ENCODE peak calls at places on chromosomes 4 and X, in four cellular contexts. N is HCT116, H is uterus, C is endothelial cell of umbilical vein. K is an unnamed sample.
A peak's percentile ranks its signal among the peaks of the same experiment; 100 is the strongest.

GRCh38 chr4:66032571-66032970 is 362.3 kb upstream of the EPHA5 start:
- DNase-seq in N (no peak), H (no peak), C (no peak), K (no peak)

GRCh38 chr4:183867247-183867646 is 37.9 kb upstream of the STOX2 start:
- DNase-seq in C (no peak), N (no peak), H (no peak), K (no peak)

GRCh38 chrX:45515262-45516215 is 314.9 kb upstream of the DIPK2B start:
- DNase-seq in C (peak; percentile 67), N (peak; percentile 62), H (peak; percentile 73), K (peak; percentile 67)

GRCh38 chr4:106816501-106816900 is 219.6 kb downstream of the DKK2 start:
- DNase-seq in H (no peak), C (no peak), N (no peak), K (no peak)

GRCh38 chr4:162154862-162155540 is 8.8 kb downstream of the FSTL5 start:
- DNase-seq in H (no peak), C (no peak), N (no peak), K (no peak)

GRCh38 chr4:173237722-173238121 is 69.1 kb downstream of the GALNT7 start:
- DNase-seq in C (no peak), H (no peak), N (no peak), K (no peak)

GRCh38 chr4:8556341-8557150 is 23.6 kb upstream of the GPR78 start:
- DNase-seq in N (no peak), H (no peak), C (no peak), K (no peak)

GRCh38 chr4:17958185-17958584 is 63.4 kb downstream of the LCORL start:
- DNase-seq in H (no peak), C (no peak), N (no peak), K (no peak)

GRCh38 chrX:40485427-40485826 is 95.3 kb upstream of the ATP6AP2 start:
- DNase-seq in C (no peak), H (no peak), N (no peak), K (no peak)

GRCh38 chr4:137533855-137534254 is 1.6 kb upstream of the PCDH18 start:
- DNase-seq in C (no peak), H (no peak), N (no peak), K (no peak)
- H3K27ac ChIP-seq in C (no peak overlapping the region), H (peak overlapping the region; percentile 95), N (no peak overlapping the region), K (peak overlapping the region; percentile 72)

GRCh38 chr4:6466756-6467381 is 5.5 kb downstream of the PPP2R2C start:
- DNase-seq in C (no peak), H (no peak), N (no peak), K (no peak)

GRCh38 chr4:6469144-6469543 is 3.3 kb downstream of the PPP2R2C start:
- DNase-seq in N (no peak), C (no peak), H (no peak), K (no peak)

GRCh38 chr4:6465985-6466384 is 6.4 kb downstream of the PPP2R2C start:
- DNase-seq in N (no peak), H (no peak), C (no peak), K (no peak)

GRCh38 chr4:6468376-6468775 is 4.0 kb downstream of the PPP2R2C start:
- DNase-seq in H (no peak), C (no peak), N (no peak), K (no peak)

DNA sequence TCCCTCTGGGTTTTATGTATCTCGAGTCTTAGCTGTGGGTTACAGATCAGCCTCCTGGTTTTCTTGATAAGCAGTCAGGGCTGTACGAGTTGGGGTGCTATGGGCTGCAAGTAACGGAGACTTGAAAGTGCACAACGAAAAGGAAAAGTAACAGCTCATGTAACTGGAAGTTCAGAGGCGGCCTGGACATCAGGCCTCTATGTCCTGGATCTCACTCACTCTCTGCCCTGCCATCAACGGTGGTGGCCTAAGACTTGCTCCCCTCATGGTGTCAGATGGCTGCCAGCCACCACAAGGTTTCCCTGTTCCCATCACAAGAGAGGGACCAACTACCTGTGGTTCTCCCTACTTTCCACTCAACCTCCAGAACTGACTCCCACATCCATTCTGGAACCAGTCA is 4.8 kb downstream of the PPP2R2C start:
- DNase-seq in C (no peak), N (no peak), H (no peak), K (no peak)
- H3K4me1 ChIP-seq in C (no peaks in the 10 kb centered on the region), N (peaks cover 3% of the 10 kb centered on the region), H (no peaks in the 10 kb centered on the region), K (peaks cover 14% of the 10 kb centered on the region)

GRCh38 chr4:148284526-148285193 is 157.6 kb downstream of the NR3C2 start:
- DNase-seq in N (no peak), H (no peak), C (peak; percentile 44), K (no peak)
- H3K27ac ChIP-seq in N (no peak overlapping the region), H (no peak overlapping the region), C (no peak overlapping the region), K (no peak overlapping the region)

DNA sequence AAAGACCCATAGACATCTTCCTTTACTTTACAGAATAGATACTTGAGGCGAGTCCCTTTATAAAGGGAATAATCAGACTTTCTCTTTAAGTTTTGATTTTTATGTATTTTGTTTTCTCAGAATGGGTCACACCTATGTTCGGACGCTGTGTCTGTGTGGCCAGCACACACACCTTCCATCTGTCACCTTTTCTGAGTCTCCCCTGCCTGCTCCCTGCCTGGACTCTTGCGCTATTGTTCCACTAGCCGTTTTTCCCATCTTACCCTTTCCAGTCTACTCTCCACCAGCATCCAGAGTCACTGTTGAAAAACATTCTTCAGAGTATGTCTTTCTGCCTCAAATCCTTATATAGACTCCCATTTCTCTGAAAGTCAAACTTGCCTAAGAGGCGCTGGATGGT is 236.1 kb downstream of the MAML3 start:
- DNase-seq in C (no peak), H (no peak), N (no peak), K (no peak)
- H3K4me1 ChIP-seq in C (peaks cover 58% of the 10 kb centered on the region), H (peaks cover 54% of the 10 kb centered on the region), N (no peaks in the 10 kb centered on the region), K (peaks cover 80% of the 10 kb centered on the region)

K was measured in lower lobe of right lung.